ENCODE peak calls at places on chromosome 1, in ten cellular contexts. Y, O, C, S, N, R, P, L, I and Z are unnamed samples.
A peak's percentile ranks its signal among the peaks of the same experiment; 100 is the strongest.

GRCh38 chr1:910881-911721 is 12.6 kb upstream of the SAMD11 start:
- DNase-seq in Y (no peak), O (peak; percentile 11), C (peak; percentile 32), S (no peak), N (peak; percentile 78), R (peak; percentile 13), P (no peak), L (no peak), I (peak; percentile 51), Z (no peak)

GRCh38 chr1:153616144-153616884 is at the start of gene S100A14:
- DNase-seq in Y (no peak), O (peak; percentile 64), C (no peak), S (no peak), N (peak; percentile 57), R (no peak), P (no peak), L (peak; percentile 60), I (peak; percentile 89), Z (peak; percentile 40)

GRCh38 chr1:111275079-111275478 is 15.6 kb upstream of the CHIA start:
- DNase-seq in Y (no peak), O (no peak), C (peak; percentile 96), S (no peak), N (no peak), R (no peak), P (no peak), L (no peak), I (no peak), Z (no peak)

GRCh38 chr1:205666372-205667166 is 13.7 kb downstream of the SLC45A3 start:
- DNase-seq in Y (peak; percentile 35), O (no peak), C (no peak), S (no peak), N (no peak), R (no peak), P (no peak), L (no peak), I (no peak), Z (no peak)

GRCh38 chr1:19436716-19437476 is 48.4 kb downstream of the CAPZB start:
- DNase-seq in Y (no peak), O (peak; percentile 62), C (peak; percentile 82), S (no peak), N (no peak), R (peak; percentile 81), P (no peak), L (peak; percentile 94), I (no peak), Z (no peak)

GRCh38 chr1:11286735-11287410 is 13.9 kb downstream of the UBIAD1 start:
- DNase-seq in Y (no peak), O (no peak), C (peak; percentile 78), S (no peak), N (no peak), R (no peak), P (no peak), L (no peak), I (no peak), Z (peak; percentile 35)

GRCh38 chr1:7438921-7439655 is 332.0 kb upstream of the VAMP3 start:
- DNase-seq in Y (no peak), O (no peak), C (no peak), S (no peak), N (no peak), R (no peak), P (no peak), L (no peak), I (peak; percentile 46), Z (no peak)

GRCh38 chr1:9825101-9826074 is 1.6 kb upstream of the CLSTN1 start:
- DNase-seq in Y (no peak), O (peak; percentile 89), C (peak; percentile 58), S (peak; percentile 15), N (peak; percentile 53), R (peak; percentile 69), P (no peak), L (peak; percentile 93), I (no peak), Z (peak; percentile 97)

GRCh38 chr1:220827445-220828210 is 40.9 kb downstream of the MTARC1 start:
- DNase-seq in Y (no peak), O (no peak), C (no peak), S (no peak), N (no peak), R (no peak), P (no peak), L (no peak), I (no peak), Z (peak; percentile 70)

GRCh38 chr1:51998007-51998406 is 7.5 kb upstream of the RAB3B start:
- DNase-seq in Y (no peak), O (no peak), C (no peak), S (no peak), N (peak; percentile 4), R (no peak), P (no peak), L (no peak), I (no peak), Z (peak; percentile 68)

GRCh38 chr1:248823517-248824001 is 2.2 kb downstream of the SH3BP5L start:
- DNase-seq in Y (no peak), O (peak; percentile 2), C (peak; percentile 92), S (no peak), N (no peak), R (no peak), P (no peak), L (no peak), I (no peak), Z (peak; percentile 4)

GRCh38 chr1:248820041-248820585 is 5.6 kb downstream of the SH3BP5L start:
- DNase-seq in Y (no peak), O (peak; percentile 2), C (no peak), S (no peak), N (peak; percentile 5), R (no peak), P (no peak), L (no peak), I (no peak), Z (no peak)

GRCh38 chr1:248821101-248821500 is 4.6 kb downstream of the SH3BP5L start:
- DNase-seq in Y (no peak), O (peak; percentile 10), C (peak; percentile 86), S (no peak), N (peak; percentile 2), R (no peak), P (no peak), L (no peak), I (no peak), Z (peak; percentile 81)

GRCh38 chr1:248822148-248823032 is 3.3 kb downstream of the SH3BP5L start:
- DNase-seq in Y (peak; percentile 41), O (peak; percentile 8), C (no peak), S (no peak), N (no peak), R (no peak), P (no peak), L (no peak), I (no peak), Z (no peak)

GRCh38 chr1:248821641-248822040 is 4.1 kb downstream of the SH3BP5L start:
- DNase-seq in Y (no peak), O (peak; percentile 3), C (no peak), S (no peak), N (peak; percentile 3), R (no peak), P (no peak), L (no peak), I (no peak), Z (no peak)
- H3K4me3 ChIP-seq in Y (no peak overlapping the region), O (no peak overlapping the region), C (no peak overlapping the region), S (no peak overlapping the region), N (no peak overlapping the region), R (no peak overlapping the region), P (no peak overlapping the region), L (no peak overlapping the region), I (no peak overlapping the region), Z (no peak overlapping the region)

DNA sequence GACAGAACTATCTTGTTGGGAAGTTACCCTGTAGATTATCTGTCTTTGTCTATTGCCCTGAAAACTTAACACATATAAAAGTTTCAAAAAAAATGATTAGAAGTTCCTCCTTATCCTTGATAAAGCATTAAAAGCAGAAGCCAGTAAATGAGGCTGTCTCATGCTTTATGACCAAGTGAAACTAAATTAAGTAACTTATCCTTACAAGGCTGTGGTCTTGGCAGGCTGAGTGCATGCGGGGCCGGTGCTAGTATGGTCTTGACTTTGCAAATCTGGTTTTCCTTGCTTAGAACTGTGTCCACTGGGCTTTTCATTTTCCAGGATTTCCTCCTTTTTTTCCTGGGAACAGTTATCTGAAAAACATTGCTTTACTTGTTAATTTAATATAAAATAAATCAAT is 43.1 kb downstream of the PCNX2 start:
- DNase-seq in Y (no peak), O (no peak), C (no peak), S (no peak), N (no peak), R (no peak), P (no peak), L (peak; percentile 14), I (no peak), Z (no peak)
- H3K4me3 ChIP-seq in Y (no peak overlapping the region), O (no peak overlapping the region), C (no peak overlapping the region), S (no peak overlapping the region), N (no peak overlapping the region), R (no peak overlapping the region), P (no peak overlapping the region), L (no peak overlapping the region), I (no peak overlapping the region), Z (no peak overlapping the region)

DNA sequence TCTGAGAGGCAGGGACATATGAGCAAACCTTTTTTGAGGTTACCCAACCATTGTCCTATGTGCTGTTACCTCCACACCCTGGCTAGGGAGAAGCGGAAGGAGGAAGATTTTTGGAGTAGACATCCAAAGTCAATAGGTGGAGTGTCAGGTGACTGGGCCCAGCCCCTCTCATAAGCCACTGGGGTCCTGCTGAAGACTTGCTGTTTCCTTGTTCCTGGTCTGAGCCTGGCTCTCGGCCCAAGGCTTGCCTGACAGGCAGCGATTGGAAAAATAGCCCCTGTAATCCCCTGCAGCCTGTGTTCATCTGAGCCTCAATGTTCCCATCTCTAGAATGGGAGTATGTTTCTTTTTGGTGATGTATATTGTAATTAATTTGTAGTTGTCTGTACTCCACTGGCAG is 6.9 kb upstream of the PIGR start:
- DNase-seq in Y (no peak), O (no peak), C (no peak), S (no peak), N (no peak), R (no peak), P (no peak), L (peak; percentile 24), I (no peak), Z (no peak)
- H3K4me3 ChIP-seq in Y (no peak overlapping the region), O (no peak overlapping the region), C (no peak overlapping the region), S (no peak overlapping the region), N (no peak overlapping the region), R (no peak overlapping the region), P (no peak overlapping the region), L (no peak overlapping the region), I (no peak overlapping the region), Z (no peak overlapping the region)

GRCh38 chr1:3397311-3397710 is 57.2 kb upstream of the ARHGEF16 start:
- DNase-seq in Y (no peak), O (no peak), C (no peak), S (no peak), N (no peak), R (no peak), P (no peak), L (no peak), I (no peak), Z (no peak)

GRCh38 chr1:3393024-3393986 is 61.2 kb upstream of the ARHGEF16 start:
- DNase-seq in Y (no peak), O (no peak), C (no peak), S (peak; percentile 87), N (no peak), R (no peak), P (no peak), L (no peak), I (no peak), Z (peak; percentile 67)

GRCh38 chr1:3396411-3396810 is 58.1 kb upstream of the ARHGEF16 start:
- DNase-seq in Y (no peak), O (no peak), C (no peak), S (no peak), N (no peak), R (no peak), P (no peak), L (no peak), I (no peak), Z (no peak)

GRCh38 chr1:3391711-3392110 is 62.8 kb upstream of the ARHGEF16 start:
- DNase-seq in Y (no peak), O (no peak), C (no peak), S (peak; percentile 26), N (no peak), R (no peak), P (no peak), L (no peak), I (no peak), Z (peak; percentile 52)

GRCh38 chr1:3393987-3394920 is 60.2 kb upstream of the ARHGEF16 start:
- DNase-seq in Y (no peak), O (no peak), C (no peak), S (no peak), N (no peak), R (no peak), P (no peak), L (no peak), I (no peak), Z (no peak)
- H3K4me3 ChIP-seq in Y (no peak overlapping the region), O (no peak overlapping the region), C (no peak overlapping the region), S (peak overlapping the region; percentile 6), N (no peak overlapping the region), R (no peak overlapping the region), P (no peak overlapping the region), L (no peak overlapping the region), I (no peak overlapping the region), Z (peak overlapping the region; percentile 11)